ENCODE peak calls at places on chromosomes 2 and 18, in eight cellular contexts. I is mesendoderm, V is mammary epithelial cell, F is endothelial cell of umbilical vein, D is HepG2, Y is HCT116, U is K562, T is DND-41. O is an unnamed sample.

GRCh38 chr18:11251229-11251890 is 102.0 kb upstream of the PIEZO2 start:
- DNase-seq in I (no peak), T (no peak), V (no peak), F (no peak), Y (no peak), U (no peak), D (no peak), O (no peak)

GRCh38 chr2:69395866-69396265 is 8.8 kb upstream of the GFPT1 start:
- DNase-seq in T (no peak), D (no peak), F (no peak), V (no peak), U (no peak), I (no peak), Y (no peak), O (no peak)

GRCh38 chr18:77711096-77711495 is 461.4 kb downstream of the GALR1 start:
- DNase-seq in T (no peak), I (no peak), Y (no peak), V (no peak), F (no peak), U (peak), D (no peak), O (peak)

GRCh38 chr2:223055836-223056235 is 3.8 kb downstream of the KCNE4 start:
- DNase-seq in F (no peak), T (no peak), V (no peak), U (peak), D (no peak), I (no peak), Y (no peak), O (no peak)

GRCh38 chr2:41705634-41706033 is 342.2 kb upstream of the PKDCC start:
- DNase-seq in I (no peak), T (no peak), Y (no peak), F (no peak), U (no peak), D (no peak), V (no peak), O (no peak)

GRCh38 chr18:5628512-5629255 is 84.9 kb upstream of the EPB41L3 start:
- DNase-seq in F (peak), Y (no peak), I (peak), U (no peak), D (no peak), T (no peak), V (peak), O (peak)

GRCh38 chr2:58794103-58794502 is 553.0 kb upstream of the FANCL start:
- DNase-seq in T (no peak), V (no peak), F (no peak), Y (no peak), D (no peak), I (no peak), U (no peak), O (no peak)

GRCh38 chr2:59184281-59185020 is 943.3 kb upstream of the FANCL start:
- DNase-seq in I (no peak), T (no peak), D (no peak), V (no peak), F (no peak), U (no peak), Y (no peak), O (no peak)

GRCh38 chr2:16408331-16409005 is 257.2 kb downstream of the CYRIA start:
- DNase-seq in V (no peak), D (no peak), Y (no peak), F (no peak), U (no peak), I (peak), T (no peak), O (no peak)

GRCh38 chr18:55781481-55781957 is 193.5 kb upstream of the TCF4 start:
- DNase-seq in I (peak), U (peak), T (no peak), F (peak), Y (no peak), D (no peak), V (peak), O (peak)

GRCh38 chr2:14516844-14517243 is 115.7 kb upstream of the LRATD1 start:
- DNase-seq in V (peak), F (no peak), Y (no peak), D (no peak), T (no peak), U (no peak), I (no peak), O (no peak)

GRCh38 chr2:48915884-48916283 is 160.4 kb upstream of the LHCGR start:
- DNase-seq in U (no peak), D (no peak), Y (no peak), F (no peak), T (no peak), I (no peak), V (no peak), O (no peak)

GRCh38 chr2:48912110-48912509 is 156.6 kb upstream of the LHCGR start:
- DNase-seq in T (no peak), D (no peak), F (no peak), Y (no peak), U (peak), V (no peak), I (peak), O (peak)

GRCh38 chr2:48915227-48915626 is 159.7 kb upstream of the LHCGR start:
- DNase-seq in D (no peak), U (no peak), T (no peak), I (no peak), V (no peak), F (no peak), Y (no peak), O (no peak)

DNA sequence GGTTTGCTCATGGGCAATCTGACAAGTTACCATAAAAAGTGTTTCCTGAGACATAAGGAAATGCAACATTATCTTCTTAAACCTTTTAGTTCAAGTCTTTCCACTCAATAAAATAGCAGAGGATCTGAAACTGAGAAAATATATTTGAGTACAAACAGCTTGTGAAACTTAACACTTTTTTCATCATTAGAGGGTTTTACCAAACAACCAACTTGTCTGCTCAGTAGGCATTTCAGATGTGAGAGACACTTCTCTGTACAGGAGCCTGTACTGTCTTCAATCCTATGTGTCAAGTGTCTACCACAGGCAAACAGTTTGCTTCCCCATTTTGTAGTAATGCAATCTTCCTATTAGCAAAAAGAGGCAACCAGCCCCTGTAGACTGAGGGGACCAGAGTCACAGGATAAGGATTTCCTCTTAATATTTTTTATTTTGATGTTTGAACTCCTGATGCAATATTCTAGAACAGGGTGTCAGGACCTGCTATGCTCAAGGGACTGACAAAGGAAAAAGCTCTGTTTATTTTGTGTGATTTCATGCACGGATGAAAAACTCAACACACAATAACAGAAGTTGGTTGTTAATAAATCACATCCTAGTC is 159.1 kb upstream of the LHCGR start:
- DNase-seq in D (no peak), V (no peak), F (no peak), U (no peak), Y (no peak), T (no peak), I (no peak), O (no peak)
- H3K27ac ChIP-seq in D (no peak), V (no peak), F (no peak), U (no peak), Y (no peak), T (no peak), I (no peak), O (no peak)

GRCh38 chr18:12990128-12990485 is 1.1 kb upstream of the CEP192 start:
- DNase-seq in T (peak), Y (no peak), U (no peak), I (no peak), V (peak), F (no peak), D (no peak), O (no peak)
- H3K9ac ChIP-seq in T (peak), Y (peak), U (peak), I (peak), V (peak), F (no peak), D (peak), O (no peak)

DNA sequence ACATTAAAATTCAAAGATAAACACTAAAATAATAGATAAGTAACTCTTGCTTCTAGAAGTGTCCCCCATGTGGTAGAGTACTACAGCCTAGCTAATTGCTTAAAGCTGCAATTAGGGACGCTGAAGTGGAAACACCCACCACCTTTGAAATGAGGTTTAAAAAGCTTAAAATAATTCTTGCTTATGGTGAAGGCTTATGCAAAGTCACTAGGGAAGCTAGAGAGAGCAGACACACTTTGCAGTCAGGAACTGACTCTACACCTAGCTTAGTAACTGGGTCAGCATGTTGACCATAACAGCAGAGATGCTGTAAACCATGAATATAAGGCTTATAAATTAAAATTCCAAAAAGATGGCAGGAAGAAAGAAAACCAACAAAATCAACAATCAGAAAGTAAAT is 65.4 kb upstream of the DSG1 start:
- DNase-seq in F (no peak), I (no peak), D (no peak), V (no peak), T (no peak), Y (no peak), U (no peak), O (no peak)
- H3K27ac ChIP-seq in F (no peak), I (no peak), D (no peak), V (no peak), T (no peak), Y (no peak), U (no peak), O (no peak)

DNA sequence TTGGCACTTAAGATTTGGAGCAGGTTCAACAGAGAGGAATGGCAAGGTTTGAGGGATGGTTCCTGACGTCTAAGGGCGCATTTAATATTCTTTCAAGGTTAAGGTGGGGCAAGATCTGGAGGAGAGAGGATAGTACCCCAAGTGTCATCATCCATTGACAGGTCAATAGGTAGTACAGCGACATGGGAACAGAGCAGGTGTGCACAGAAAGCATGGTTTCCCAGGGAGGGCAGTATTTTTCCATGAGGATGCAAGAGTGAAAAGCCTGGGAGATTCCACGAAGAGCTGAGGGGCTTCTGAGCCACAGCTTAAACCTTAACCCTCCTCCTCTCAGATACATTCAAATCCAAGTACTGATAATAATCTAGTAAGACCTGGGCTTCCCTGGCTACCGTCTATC is 9.1 kb downstream of the HES6 start:
- DNase-seq in I (no peak), U (no peak), T (no peak), F (no peak), V (no peak), D (no peak), Y (no peak), O (no peak)
- H3K9ac ChIP-seq in I (no peak), U (peak), T (no peak), F (no peak), V (no peak), D (no peak), Y (no peak), O (no peak)

GRCh38 chr2:33023732-33024301 is 77.1 kb downstream of the LTBP1 start:
- DNase-seq in D (no peak), V (no peak), Y (no peak), U (no peak), F (no peak), T (no peak), I (no peak), O (no peak)
- H3K27ac ChIP-seq in D (no peak), V (no peak), Y (no peak), U (peak), F (peak), T (no peak), I (no peak), O (no peak)

GRCh38 chr2:168176402-168176801 is 71.0 kb downstream of the STK39 start:
- DNase-seq in Y (no peak), U (no peak), F (no peak), T (no peak), D (no peak), V (no peak), I (no peak), O (no peak)
- H3K9ac ChIP-seq in Y (no peak), U (no peak), F (no peak), T (no peak), D (no peak), V (no peak), I (no peak), O (no peak)

DNA sequence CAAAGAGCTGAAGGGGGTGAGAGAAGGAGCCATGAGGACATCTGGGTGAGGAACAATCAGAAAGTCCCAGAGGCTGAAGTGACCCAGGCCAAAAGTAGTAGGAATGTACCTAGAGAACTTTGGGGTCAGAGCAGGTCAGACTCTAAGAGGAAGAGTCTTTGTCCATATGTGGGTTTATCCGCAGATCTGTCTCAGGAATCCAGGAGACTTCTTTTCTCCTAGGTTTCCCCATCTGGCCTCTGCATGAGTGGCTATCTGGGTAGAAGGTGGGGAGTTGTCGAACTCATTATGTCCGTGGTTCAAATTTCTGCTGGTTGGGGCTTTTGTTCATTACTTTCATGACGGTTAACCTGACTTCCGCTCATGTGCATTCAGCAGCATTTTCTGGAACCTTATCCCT is 1.8 kb downstream of the LIPG start:
- DNase-seq in D (no peak), T (no peak), V (peak), F (no peak), Y (no peak), U (no peak), I (no peak), O (no peak)
- H3K27ac ChIP-seq in D (no peak), T (no peak), V (peak), F (no peak), Y (peak), U (no peak), I (no peak), O (no peak)

DNA sequence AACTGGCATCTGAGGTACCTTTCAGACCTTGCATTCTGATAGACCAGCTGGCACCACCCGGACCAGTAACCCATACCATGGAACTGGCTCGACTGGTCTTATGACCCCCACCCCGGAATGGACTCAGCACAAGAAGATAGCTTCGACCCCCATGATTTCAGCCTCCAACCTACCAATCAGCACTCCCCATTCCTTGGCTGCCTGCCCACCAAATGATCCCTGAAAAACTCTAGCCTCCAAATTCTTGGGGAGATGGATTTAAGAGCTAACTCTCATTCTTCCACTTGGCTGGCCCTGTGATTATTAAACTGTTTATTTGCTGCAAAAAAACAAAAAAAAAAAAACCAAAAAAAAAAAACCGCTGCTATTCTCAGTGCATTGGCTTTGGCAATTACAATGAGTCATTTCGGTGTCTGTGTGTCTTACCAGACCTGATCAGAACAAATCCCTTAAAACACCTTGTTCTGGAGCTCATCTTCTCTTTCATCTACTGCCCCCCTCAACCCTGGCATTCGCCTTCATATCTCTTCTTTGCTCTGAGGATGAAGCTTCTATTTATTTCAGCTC is 60.1 kb upstream of the KIF5C start:
- DNase-seq in U (no peak), T (no peak), D (no peak), V (no peak), F (no peak), I (no peak), Y (no peak), O (no peak)
- H3K9ac ChIP-seq in U (no peak), T (no peak), D (no peak), V (no peak), F (no peak), I (no peak), Y (no peak), O (no peak)